ENCODE peak calls at places on chromosomes 13 and 19, in four cellular contexts. G is WTC11, T is HepG2, K is K562. O is an unnamed sample.

GRCh38 chr13:105220886-105221285 is 1314.6 kb downstream of the EFNB2 start:
- DNase-seq in G (no peak), T (no peak), K (no peak), O (no peak)

GRCh38 chr13:82010780-82011179 is 1669.9 kb upstream of the SPRY2 start:
- DNase-seq in G (no peak), T (no peak), K (no peak), O (no peak)

GRCh38 chr19:45291834-45292233 is 30.8 kb downstream of the CKM start:
- DNase-seq in G (no peak), T (no peak), K (no peak), O (no peak)

GRCh38 chr13:73702419-73703071 is 431.7 kb downstream of the KLF12 start:
- DNase-seq in G (no peak), T (no peak), K (no peak), O (no peak)

GRCh38 chr19:17332677-17333581 is 1.7 kb downstream of the ANO8 start:
- DNase-seq in G (peak; percentile 90), T (peak; percentile 87), K (peak; percentile 85), O (peak; percentile 90)

GRCh38 chr19:34555447-34555846 is 73.9 kb downstream of the WTIP start:
- DNase-seq in G (peak; percentile 48), T (peak; percentile 28), K (no peak), O (peak; percentile 18)

GRCh38 chr13:43924549-43925245 is 45.0 kb downstream of the LACC1 start:
- DNase-seq in G (no peak), T (no peak), K (no peak), O (no peak)

GRCh38 chr13:64371045-64371444 is 2859.1 kb downstream of the PCDH9 start:
- DNase-seq in G (no peak), T (no peak), K (no peak), O (no peak)

GRCh38 chr13:111396457-111396856 is 76.0 kb downstream of the TEX29 start:
- DNase-seq in G (no peak), T (no peak), K (no peak), O (no peak)

GRCh38 chr13:48265217-48265815 is 32.3 kb downstream of the ITM2B start:
- DNase-seq in G (no peak), T (no peak), K (no peak), O (no peak)

GRCh38 chr13:44934724-44935123 is 54.5 kb downstream of the NUFIP1 start:
- DNase-seq in G (no peak), T (no peak), K (no peak), O (no peak)
- TF ChIP-seq HMGXB4 in G (no peak), T (no peak), K (no peak), O (no peak)

GRCh38 chr13:23159205-23159586 is 21.6 kb upstream of the SGCG start:
- DNase-seq in G (peak; percentile 85), T (peak; percentile 15), K (peak; percentile 6), O (peak; percentile 24)
- TF ChIP-seq HMGXB4 in G (peak; percentile 37), T (no peak), K (no peak), O (no peak)

DNA sequence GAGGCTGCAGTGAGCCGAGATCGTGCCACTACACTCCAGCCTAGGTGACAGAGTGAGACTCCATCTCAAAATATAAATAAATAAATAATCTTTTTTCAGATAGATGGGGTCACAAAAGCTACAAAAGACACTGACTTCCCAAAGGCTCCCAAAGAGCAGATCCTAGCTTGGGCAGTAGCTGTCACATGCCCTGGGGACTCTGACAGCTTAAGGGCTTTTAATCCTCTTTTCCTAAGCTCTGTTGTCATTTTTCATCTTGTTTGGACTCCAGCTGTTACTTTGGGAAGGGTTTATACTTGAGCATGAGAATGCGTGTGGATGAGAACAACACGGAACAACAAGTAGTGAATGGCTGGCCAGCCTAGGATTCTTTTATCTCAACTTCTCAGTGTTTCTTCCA is 231.7 kb downstream of the MZT1 start:
- DNase-seq in G (no peak), T (no peak), K (no peak), O (no peak)
- TF ChIP-seq HMGXB4 in G (no peak), T (no peak), K (no peak), O (no peak)

GRCh38 chr19:36215276-36216171 is 618 bp downstream of the ZNF146 start:
- DNase-seq in G (no peak), T (no peak), K (no peak), O (peak; percentile 61)

GRCh38 chr19:36214388-36215275 is at the start of the genes ZNF146 and ZNF565:
- DNase-seq in G (peak; percentile 98), T (peak; percentile 98), K (peak; percentile 92), O (peak; percentile 100)

GRCh38 chr19:36210497-36210896 is 4.0 kb downstream of the ZNF565 start:
- DNase-seq in G (no peak), T (no peak), K (no peak), O (no peak)

GRCh38 chr19:36212895-36213294 is 1.6 kb downstream of the ZNF565 start:
- DNase-seq in G (no peak), T (no peak), K (no peak), O (no peak)

DNA sequence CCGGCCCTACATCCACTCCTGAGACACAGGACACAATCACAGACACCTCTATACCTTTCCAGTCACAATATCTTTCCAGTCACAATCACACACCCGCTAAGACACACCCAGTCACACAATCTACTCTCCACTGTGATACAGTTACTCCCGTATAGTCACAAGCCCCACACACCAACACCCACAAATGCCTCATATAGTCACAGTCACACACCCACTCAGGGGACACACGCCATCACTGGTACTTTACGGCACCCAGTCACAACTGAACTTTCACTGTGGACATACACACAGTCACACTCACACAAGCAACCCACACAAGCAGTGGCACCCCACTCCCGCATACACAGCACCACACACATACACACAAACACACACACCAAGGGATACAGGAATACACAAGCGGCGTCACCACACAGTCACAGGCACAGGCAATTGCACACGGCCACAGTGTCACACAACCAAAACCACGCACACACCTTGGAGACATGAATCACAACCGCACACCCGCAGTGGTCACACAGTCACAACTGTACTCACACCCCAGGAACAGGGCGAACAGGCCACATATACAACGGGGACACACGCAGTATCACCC is 575 bp downstream of the ZNF565 start:
- DNase-seq in G (no peak), T (no peak), K (peak; percentile 27), O (peak; percentile 41)
- TF ChIP-seq HMGXB4 in G (no peak), T (no peak), K (no peak), O (no peak)

O was measured in A549.